ENCODE peak calls at places on chromosomes 4 and X, in nine cellular contexts. G is COR-L47; Z is activated CD4-positive, CD25-positive, alpha-beta regulatory T cell treated with anti-CD3 and anti-CD28 coated beads, Interleukin-2, amount 50 U/mL, for 72 hours; D is effector memory CD4-positive, alpha-beta T cell; W is activated CD8-positive, alpha-beta memory T cell treated with anti-CD3 and anti-CD28 coated beads for 48 hours; C is PC-3; S is sciatic nerve; V is H54; P is spleen. K is an unnamed sample.

GRCh38 chr4:118367872-118368271 is 15.1 kb upstream of the PRSS12 start:
- DNase-seq in G (no peak), Z (no peak), D (no peak), W (no peak), C (no peak), S (no peak), V (no peak), P (no peak), K (no peak)

GRCh38 chr4:8641931-8642650 is 49.5 kb downstream of the CPZ start:
- DNase-seq in G (no peak), Z (no peak), D (no peak), W (no peak), C (no peak), S (peak; percentile 41), V (no peak), P (peak; percentile 58), K (no peak)

GRCh38 chrX:24426921-24427746 is 38.0 kb upstream of the PDK3 start:
- DNase-seq in G (no peak), Z (no peak), D (no peak), W (no peak), C (no peak), S (no peak), V (no peak), P (no peak), K (no peak)

GRCh38 chr4:7360802-7361201 is 73.9 kb downstream of the PSAPL1 start:
- DNase-seq in G (no peak), Z (no peak), D (no peak), W (no peak), C (no peak), S (no peak), V (no peak), P (no peak), K (no peak)

GRCh38 chr4:127632420-127633403 is at the start of gene INTU:
- DNase-seq in G (peak; percentile 88), Z (no peak), D (no peak), W (no peak), C (peak; percentile 89), S (peak; percentile 96), V (peak; percentile 53), P (peak; percentile 89), K (no peak)

GRCh38 chrX:11272863-11273262 is 20.4 kb upstream of the AMELX start:
- DNase-seq in G (no peak), Z (no peak), D (no peak), W (no peak), C (no peak), S (no peak), V (no peak), P (no peak), K (no peak)

GRCh38 chrX:46381630-46382029 is 163.6 kb downstream of the ZNF674 start:
- DNase-seq in G (no peak), Z (peak; percentile 30), D (no peak), W (no peak), C (peak; percentile 46), S (no peak), V (no peak), P (no peak), K (no peak)

GRCh38 chrX:87391742-87392141 is 125.9 kb upstream of the KLHL4 start:
- DNase-seq in G (no peak), Z (no peak), D (no peak), W (no peak), C (no peak), S (no peak), V (no peak), P (no peak), K (no peak)

GRCh38 chr4:113603926-113604325 is 157.6 kb downstream of the CAMK2D start:
- DNase-seq in G (no peak), Z (no peak), D (no peak), W (no peak), C (no peak), S (no peak), V (no peak), P (no peak), K (no peak)

GRCh38 chrX:3345281-3346081 is 971 bp downstream of the MXRA5 start:
- DNase-seq in G (no peak), Z (no peak), D (no peak), W (no peak), C (no peak), S (peak; percentile 67), V (peak; percentile 1), P (peak; percentile 76), K (no peak)

GRCh38 chrX:41273638-41274037 is 60.3 kb upstream of the DDX3X start:
- DNase-seq in G (no peak), Z (no peak), D (no peak), W (no peak), C (no peak), S (no peak), V (no peak), P (no peak), K (no peak)

GRCh38 chr4:111798840-111799239 is 346.4 kb upstream of the FAM241A start:
- DNase-seq in G (no peak), Z (no peak), D (no peak), W (no peak), C (peak; percentile 19), S (no peak), V (no peak), P (no peak), K (no peak)

GRCh38 chrX:126489141-126489540 is 63.5 kb downstream of the DCAF12L1 start:
- DNase-seq in G (no peak), Z (no peak), D (no peak), W (no peak), C (no peak), S (no peak), V (no peak), P (no peak), K (no peak)

GRCh38 chrX:10833299-10834169 is 213.1 kb upstream of the MID1 start:
- DNase-seq in G (no peak), Z (no peak), D (no peak), W (no peak), C (peak; percentile 85), S (peak; percentile 62), V (no peak), P (no peak), K (no peak)

GRCh38 chr4:74610491-74610890 is 165.6 kb downstream of the AREG start:
- DNase-seq in G (no peak), Z (no peak), D (no peak), W (no peak), C (no peak), S (no peak), V (no peak), P (no peak), K (no peak)

GRCh38 chr4:184383497-184384055 is 90.8 kb downstream of the IRF2 start:
- DNase-seq in G (no peak), Z (no peak), D (no peak), W (no peak), C (peak; percentile 90), S (no peak), V (peak; percentile 40), P (no peak), K (no peak)

GRCh38 chrX:48648299-48648698 is 35.3 kb upstream of the WAS start:
- DNase-seq in G (peak; percentile 25), Z (no peak), D (peak; percentile 2), W (no peak), C (peak; percentile 59), S (no peak), V (peak; percentile 18), P (peak; percentile 73), K (peak; percentile 1)